ENCODE peak calls at places on chromosome 5, in eight cellular contexts. One of them, this sample, is unnamed.

GRCh38 chr5:83376461-83376860 is 95.1 kb upstream of the VCAN start:
- DNase-seq in sigmoid colon: no peak
- DNase-seq in tibial nerve: no peak
- DNase-seq in H1: no peak
- DNase-seq in GM12878: no peak
- DNase-seq in ovary: no peak
- DNase-seq in A549: no peak
- DNase-seq in SK-N-SH: no peak
- DNase-seq in this sample: no peak

GRCh38 chr5:75242067-75242466 is 5.4 kb upstream of the ANKRD31 start:
- DNase-seq in ovary: no peak
- DNase-seq in sigmoid colon: no peak
- DNase-seq in GM12878: no peak
- DNase-seq in SK-N-SH: no peak
- DNase-seq in A549: no peak
- DNase-seq in tibial nerve: no peak
- DNase-seq in H1: no peak
- DNase-seq in this sample: no peak

GRCh38 chr5:32276173-32276853 is 36.4 kb downstream of the MTMR12 start:
- DNase-seq in tibial nerve: no peak
- DNase-seq in A549: no peak
- DNase-seq in ovary: no peak
- DNase-seq in GM12878: no peak
- DNase-seq in H1: peak
- DNase-seq in SK-N-SH: no peak
- DNase-seq in sigmoid colon: no peak
- DNase-seq in this sample: no peak

GRCh38 chr5:135565691-135566421 is 12.9 kb downstream of the CXCL14 start:
- DNase-seq in ovary: peak
- DNase-seq in H1: no peak
- DNase-seq in sigmoid colon: peak
- DNase-seq in SK-N-SH: peak
- DNase-seq in GM12878: no peak
- DNase-seq in A549: peak
- DNase-seq in tibial nerve: peak
- DNase-seq in this sample: peak

GRCh38 chr5:156896545-156896944 is 46.5 kb downstream of the PPP1R2B start:
- DNase-seq in H1: no peak
- DNase-seq in ovary: no peak
- DNase-seq in A549: no peak
- DNase-seq in tibial nerve: no peak
- DNase-seq in SK-N-SH: no peak
- DNase-seq in GM12878: no peak
- DNase-seq in sigmoid colon: no peak
- DNase-seq in this sample: no peak

GRCh38 chr5:178330791-178331404 is 98.3 kb upstream of the PHYKPL start:
- DNase-seq in SK-N-SH: no peak
- DNase-seq in H1: no peak
- DNase-seq in sigmoid colon: no peak
- DNase-seq in tibial nerve: no peak
- DNase-seq in A549: no peak
- DNase-seq in GM12878: no peak
- DNase-seq in ovary: no peak
- DNase-seq in this sample: no peak

GRCh38 chr5:169142264-169142970 is 158.5 kb downstream of the SLIT3 start:
- DNase-seq in A549: no peak
- DNase-seq in tibial nerve: no peak
- DNase-seq in sigmoid colon: peak
- DNase-seq in ovary: peak
- DNase-seq in H1: no peak
- DNase-seq in GM12878: no peak
- DNase-seq in SK-N-SH: peak
- DNase-seq in this sample: no peak

GRCh38 chr5:153824909-153825308 is 213.8 kb downstream of the FAM114A2 start:
- DNase-seq in tibial nerve: no peak
- DNase-seq in GM12878: no peak
- DNase-seq in SK-N-SH: no peak
- DNase-seq in sigmoid colon: no peak
- DNase-seq in A549: no peak
- DNase-seq in ovary: no peak
- DNase-seq in H1: peak
- DNase-seq in this sample: no peak

GRCh38 chr5:90709323-90710148 is 150.9 kb downstream of the ADGRV1 start:
- DNase-seq in SK-N-SH: peak
- DNase-seq in A549: peak
- DNase-seq in sigmoid colon: no peak
- DNase-seq in GM12878: no peak
- DNase-seq in ovary: peak
- DNase-seq in H1: no peak
- DNase-seq in tibial nerve: peak
- DNase-seq in this sample: no peak

GRCh38 chr5:11903614-11904269 is 504 bp downstream of the CTNND2 start:
- DNase-seq in tibial nerve: no peak
- DNase-seq in SK-N-SH: peak
- DNase-seq in H1: no peak
- DNase-seq in GM12878: no peak
- DNase-seq in A549: peak
- DNase-seq in sigmoid colon: no peak
- DNase-seq in ovary: peak
- DNase-seq in this sample: no peak

GRCh38 chr5:176676361-176676824 is 29.1 kb downstream of the TSPAN17 start:
- DNase-seq in SK-N-SH: no peak
- DNase-seq in ovary: no peak
- DNase-seq in H1: no peak
- DNase-seq in tibial nerve: no peak
- DNase-seq in A549: peak
- DNase-seq in sigmoid colon: no peak
- DNase-seq in GM12878: peak
- DNase-seq in this sample: no peak

GRCh38 chr5:31096238-31096865 is 97.1 kb upstream of the CDH6 start:
- DNase-seq in sigmoid colon: no peak
- DNase-seq in ovary: no peak
- DNase-seq in tibial nerve: no peak
- DNase-seq in H1: no peak
- DNase-seq in GM12878: no peak
- DNase-seq in A549: no peak
- DNase-seq in SK-N-SH: no peak
- DNase-seq in this sample: no peak

GRCh38 chr5:80198399-80198798 is 57.4 kb downstream of the SERINC5 start:
- DNase-seq in sigmoid colon: no peak
- DNase-seq in tibial nerve: no peak
- DNase-seq in H1: no peak
- DNase-seq in SK-N-SH: no peak
- DNase-seq in ovary: no peak
- DNase-seq in A549: no peak
- DNase-seq in GM12878: no peak
- DNase-seq in this sample: no peak

GRCh38 chr5:106521701-106522100 is 1149.0 kb downstream of the EFNA5 start:
- DNase-seq in sigmoid colon: no peak
- DNase-seq in H1: no peak
- DNase-seq in GM12878: no peak
- DNase-seq in ovary: no peak
- DNase-seq in SK-N-SH: no peak
- DNase-seq in tibial nerve: no peak
- DNase-seq in A549: peak
- DNase-seq in this sample: no peak

GRCh38 chr5:69493235-69493925 is 790 bp downstream of the OCLN start:
- DNase-seq in GM12878: no peak
- DNase-seq in A549: peak
- DNase-seq in H1: no peak
- DNase-seq in SK-N-SH: peak
- DNase-seq in tibial nerve: no peak
- DNase-seq in ovary: peak
- DNase-seq in sigmoid colon: no peak
- DNase-seq in this sample: no peak

GRCh38 chr5:156182174-156182967 is 144.6 kb upstream of the SGCD start:
- DNase-seq in sigmoid colon: no peak
- DNase-seq in ovary: no peak
- DNase-seq in GM12878: no peak
- DNase-seq in A549: no peak
- DNase-seq in SK-N-SH: no peak
- DNase-seq in H1: no peak
- DNase-seq in tibial nerve: no peak
- DNase-seq in this sample: no peak

GRCh38 chr5:177966009-177966838 is 29.8 kb downstream of the PROP1 start:
- DNase-seq in ovary: no peak
- DNase-seq in A549: no peak
- DNase-seq in H1: no peak
- DNase-seq in GM12878: no peak
- DNase-seq in SK-N-SH: no peak
- DNase-seq in sigmoid colon: no peak
- DNase-seq in tibial nerve: no peak
- DNase-seq in this sample: no peak

GRCh38 chr5:149314571-149315111 is 30.7 kb upstream of the GRPEL2 start:
- DNase-seq in sigmoid colon: no peak
- DNase-seq in ovary: no peak
- DNase-seq in SK-N-SH: no peak
- DNase-seq in H1: no peak
- DNase-seq in GM12878: no peak
- DNase-seq in tibial nerve: no peak
- DNase-seq in A549: no peak
- DNase-seq in this sample: no peak

GRCh38 chr5:56175465-56175864 is 57.7 kb downstream of the ANKRD55 start:
- DNase-seq in sigmoid colon: peak
- DNase-seq in GM12878: no peak
- DNase-seq in SK-N-SH: no peak
- DNase-seq in H1: peak
- DNase-seq in A549: no peak
- DNase-seq in ovary: no peak
- DNase-seq in tibial nerve: peak
- DNase-seq in this sample: no peak

GRCh38 chr5:66742896-66743247 is 146.7 kb downstream of the MAST4 start:
- DNase-seq in SK-N-SH: no peak
- DNase-seq in sigmoid colon: no peak
- DNase-seq in GM12878: no peak
- DNase-seq in H1: no peak
- DNase-seq in ovary: no peak
- DNase-seq in A549: no peak
- DNase-seq in tibial nerve: no peak
- DNase-seq in this sample: no peak

GRCh38 chr5:66743344-66743743 is 147.2 kb downstream of the MAST4 start:
- DNase-seq in H1: no peak
- DNase-seq in A549: no peak
- DNase-seq in SK-N-SH: no peak
- DNase-seq in tibial nerve: no peak
- DNase-seq in sigmoid colon: no peak
- DNase-seq in GM12878: no peak
- DNase-seq in ovary: no peak
- DNase-seq in this sample: no peak

GRCh38 chr5:66744040-66744439 is 147.8 kb downstream of the MAST4 start:
- DNase-seq in SK-N-SH: no peak
- DNase-seq in GM12878: no peak
- DNase-seq in sigmoid colon: no peak
- DNase-seq in ovary: no peak
- DNase-seq in tibial nerve: no peak
- DNase-seq in A549: no peak
- DNase-seq in H1: no peak
- DNase-seq in this sample: no peak

GRCh38 chr5:66741394-66741793 is 145.2 kb downstream of the MAST4 start:
- DNase-seq in GM12878: no peak
- DNase-seq in SK-N-SH: no peak
- DNase-seq in H1: no peak
- DNase-seq in A549: no peak
- DNase-seq in sigmoid colon: no peak
- DNase-seq in tibial nerve: no peak
- DNase-seq in ovary: no peak
- DNase-seq in this sample: no peak

GRCh38 chr5:66742083-66742895 is 146.1 kb downstream of the MAST4 start:
- DNase-seq in GM12878: no peak
- DNase-seq in SK-N-SH: peak
- DNase-seq in A549: peak
- DNase-seq in H1: no peak
- DNase-seq in ovary: peak
- DNase-seq in tibial nerve: no peak
- DNase-seq in sigmoid colon: no peak
- DNase-seq in this sample: no peak
- TF ChIP-seq CTCF in GM12878: peak
- TF ChIP-seq CTCF in SK-N-SH: peak
- TF ChIP-seq CTCF in A549: peak
- TF ChIP-seq CTCF in H1: peak
- TF ChIP-seq CTCF in ovary: peak
- TF ChIP-seq CTCF in tibial nerve: no peak
- TF ChIP-seq CTCF in sigmoid colon: no peak
- TF ChIP-seq CTCF in this sample: no peak

GRCh38 chr5:172173771-172174170 is 14.3 kb downstream of the STK10 start:
- DNase-seq in GM12878: no peak
- DNase-seq in SK-N-SH: no peak
- DNase-seq in tibial nerve: no peak
- DNase-seq in sigmoid colon: no peak
- DNase-seq in H1: no peak
- DNase-seq in ovary: no peak
- DNase-seq in A549: no peak
- DNase-seq in this sample: no peak

GRCh38 chr5:172171118-172171775 is 16.8 kb downstream of the STK10 start:
- DNase-seq in GM12878: no peak
- DNase-seq in sigmoid colon: no peak
- DNase-seq in A549: no peak
- DNase-seq in H1: no peak
- DNase-seq in tibial nerve: no peak
- DNase-seq in ovary: no peak
- DNase-seq in SK-N-SH: no peak
- DNase-seq in this sample: no peak

GRCh38 chr5:172175263-172175719 is 12.7 kb downstream of the STK10 start:
- DNase-seq in SK-N-SH: no peak
- DNase-seq in A549: no peak
- DNase-seq in GM12878: peak
- DNase-seq in tibial nerve: no peak
- DNase-seq in H1: no peak
- DNase-seq in ovary: no peak
- DNase-seq in sigmoid colon: peak
- DNase-seq in this sample: no peak

GRCh38 chr5:172170251-172170701 is 17.7 kb downstream of the STK10 start:
- DNase-seq in tibial nerve: no peak
- DNase-seq in SK-N-SH: no peak
- DNase-seq in ovary: no peak
- DNase-seq in H1: no peak
- DNase-seq in A549: no peak
- DNase-seq in GM12878: no peak
- DNase-seq in sigmoid colon: no peak
- DNase-seq in this sample: no peak

GRCh38 chr5:172172912-172173591 is 15.0 kb downstream of the STK10 start:
- DNase-seq in GM12878: no peak
- DNase-seq in ovary: no peak
- DNase-seq in A549: no peak
- DNase-seq in sigmoid colon: no peak
- DNase-seq in SK-N-SH: peak
- DNase-seq in tibial nerve: no peak
- DNase-seq in H1: no peak
- DNase-seq in this sample: no peak
- TF ChIP-seq EP300 in GM12878: no peak
- TF ChIP-seq EP300 in ovary: no peak
- TF ChIP-seq EP300 in A549: no peak
- TF ChIP-seq EP300 in sigmoid colon: no peak
- TF ChIP-seq EP300 in SK-N-SH: no peak
- TF ChIP-seq EP300 in tibial nerve: no peak
- TF ChIP-seq EP300 in H1: no peak
- TF ChIP-seq EP300 in this sample: no peak

GRCh38 chr5:77973253-77973609 is 197.1 kb upstream of the TBCA start:
- DNase-seq in SK-N-SH: no peak
- DNase-seq in sigmoid colon: no peak
- DNase-seq in H1: no peak
- DNase-seq in GM12878: no peak
- DNase-seq in A549: no peak
- DNase-seq in ovary: no peak
- DNase-seq in tibial nerve: no peak
- DNase-seq in this sample: no peak
- TF ChIP-seq CTCF in SK-N-SH: no peak
- TF ChIP-seq CTCF in sigmoid colon: no peak
- TF ChIP-seq CTCF in H1: peak
- TF ChIP-seq CTCF in GM12878: no peak
- TF ChIP-seq CTCF in A549: no peak
- TF ChIP-seq CTCF in ovary: no peak
- TF ChIP-seq CTCF in tibial nerve: no peak
- TF ChIP-seq CTCF in this sample: no peak

GRCh38 chr5:132259061-132259851 is 1.8 kb downstream of the PDLIM4 start:
- DNase-seq in A549: no peak
- DNase-seq in SK-N-SH: peak
- DNase-seq in sigmoid colon: peak
- DNase-seq in H1: no peak
- DNase-seq in tibial nerve: peak
- DNase-seq in GM12878: no peak
- DNase-seq in ovary: peak
- DNase-seq in this sample: peak
- TF ChIP-seq EP300 in A549: no peak
- TF ChIP-seq EP300 in SK-N-SH: no peak
- TF ChIP-seq EP300 in sigmoid colon: peak
- TF ChIP-seq EP300 in H1: no peak
- TF ChIP-seq EP300 in tibial nerve: peak
- TF ChIP-seq EP300 in GM12878: no peak
- TF ChIP-seq EP300 in ovary: no peak
- TF ChIP-seq EP300 in this sample: peak